ENCODE peak calls at places on chromosomes 12 and 14, in four cellular contexts. One of them, this sample, is unnamed.

GRCh38 chr14:23093526-23093925 is 1.4 kb downstream of the ACIN1 start:
- DNase-seq in iris pigment epithelial cell: no peak
- DNase-seq in A172: no peak
- DNase-seq in NCI-H1105 treated with DMSO at 0.1 percent for 48 hours: no peak
- DNase-seq in this sample: no peak

GRCh38 chr12:1391722-1392121 is 202.7 kb downstream of the FBXL14 start:
- DNase-seq in iris pigment epithelial cell: no peak
- DNase-seq in A172: no peak
- DNase-seq in NCI-H1105 treated with DMSO at 0.1 percent for 48 hours: no peak
- DNase-seq in this sample: no peak

GRCh38 chr12:5430639-5431603 is 987 bp upstream of the NTF3 start:
- DNase-seq in iris pigment epithelial cell: no peak
- DNase-seq in A172: no peak
- DNase-seq in NCI-H1105 treated with DMSO at 0.1 percent for 48 hours: no peak
- DNase-seq in this sample: no peak

GRCh38 chr12:124774462-124775167 is 89.0 kb downstream of the SCARB1 start:
- DNase-seq in iris pigment epithelial cell: peak
- DNase-seq in A172: peak
- DNase-seq in NCI-H1105 treated with DMSO at 0.1 percent for 48 hours: no peak
- DNase-seq in this sample: no peak

GRCh38 chr12:54356228-54356627 is 8.1 kb downstream of the GPR84 start:
- DNase-seq in iris pigment epithelial cell: no peak
- DNase-seq in A172: no peak
- DNase-seq in NCI-H1105 treated with DMSO at 0.1 percent for 48 hours: no peak
- DNase-seq in this sample: no peak

GRCh38 chr14:100873083-100873482 is 30.4 kb downstream of the RTL1 start:
- DNase-seq in iris pigment epithelial cell: no peak
- DNase-seq in A172: no peak
- DNase-seq in NCI-H1105 treated with DMSO at 0.1 percent for 48 hours: no peak
- DNase-seq in this sample: no peak

GRCh38 chr12:116533343-116534248 is 25.6 kb upstream of the MAP1LC3B2 start:
- DNase-seq in iris pigment epithelial cell: peak
- DNase-seq in A172: peak
- DNase-seq in NCI-H1105 treated with DMSO at 0.1 percent for 48 hours: peak
- DNase-seq in this sample: peak

GRCh38 chr14:93008381-93008780 is 85.4 kb downstream of the CHGA start:
- DNase-seq in iris pigment epithelial cell: peak
- DNase-seq in A172: peak
- DNase-seq in NCI-H1105 treated with DMSO at 0.1 percent for 48 hours: no peak
- DNase-seq in this sample: no peak

GRCh38 chr12:16012086-16012485 is 101.0 kb downstream of the DERA start:
- DNase-seq in iris pigment epithelial cell: peak
- DNase-seq in A172: no peak
- DNase-seq in NCI-H1105 treated with DMSO at 0.1 percent for 48 hours: no peak
- DNase-seq in this sample: no peak

GRCh38 chr14:102568115-102568614 is 24.3 kb upstream of the RCOR1 start:
- DNase-seq in iris pigment epithelial cell: no peak
- DNase-seq in A172: peak
- DNase-seq in NCI-H1105 treated with DMSO at 0.1 percent for 48 hours: no peak
- DNase-seq in this sample: peak

GRCh38 chr12:91009319-91009950 is 4.7 kb upstream of the EPYC start:
- DNase-seq in iris pigment epithelial cell: peak
- DNase-seq in A172: peak
- DNase-seq in NCI-H1105 treated with DMSO at 0.1 percent for 48 hours: no peak
- DNase-seq in this sample: no peak

GRCh38 chr14:50231475-50232275 is at the start of gene SOS2:
- DNase-seq in iris pigment epithelial cell: peak
- DNase-seq in A172: peak
- DNase-seq in NCI-H1105 treated with DMSO at 0.1 percent for 48 hours: peak
- DNase-seq in this sample: peak

GRCh38 chr14:54652188-54652889 is 85.4 kb downstream of the SAMD4A start:
- DNase-seq in iris pigment epithelial cell: peak
- DNase-seq in A172: peak
- DNase-seq in NCI-H1105 treated with DMSO at 0.1 percent for 48 hours: no peak
- DNase-seq in this sample: no peak

GRCh38 chr12:55037349-55037748 is 17.6 kb downstream of the NEUROD4 start:
- DNase-seq in iris pigment epithelial cell: no peak
- DNase-seq in A172: no peak
- DNase-seq in NCI-H1105 treated with DMSO at 0.1 percent for 48 hours: no peak
- DNase-seq in this sample: no peak

GRCh38 chr12:31865023-31865422 is 94.2 kb upstream of the RESF1 start:
- DNase-seq in iris pigment epithelial cell: no peak
- DNase-seq in A172: no peak
- DNase-seq in NCI-H1105 treated with DMSO at 0.1 percent for 48 hours: no peak
- DNase-seq in this sample: no peak

GRCh38 chr14:67964391-67964812 is 144.8 kb downstream of the RAD51B start:
- DNase-seq in iris pigment epithelial cell: peak
- DNase-seq in A172: no peak
- DNase-seq in NCI-H1105 treated with DMSO at 0.1 percent for 48 hours: no peak
- DNase-seq in this sample: no peak

GRCh38 chr12:49970030-49970429 is 2.7 kb upstream of the AQP6 start:
- DNase-seq in iris pigment epithelial cell: no peak
- DNase-seq in A172: no peak
- DNase-seq in NCI-H1105 treated with DMSO at 0.1 percent for 48 hours: no peak
- DNase-seq in this sample: no peak

GRCh38 chr14:80133457-80133856 is 77.8 kb downstream of the DIO2 start:
- DNase-seq in iris pigment epithelial cell: no peak
- DNase-seq in A172: no peak
- DNase-seq in NCI-H1105 treated with DMSO at 0.1 percent for 48 hours: no peak
- DNase-seq in this sample: no peak

GRCh38 chr12:66900616-66901015 is 221.7 kb upstream of the GRIP1 start:
- DNase-seq in iris pigment epithelial cell: peak
- DNase-seq in A172: no peak
- DNase-seq in NCI-H1105 treated with DMSO at 0.1 percent for 48 hours: peak
- DNase-seq in this sample: peak

GRCh38 chr14:91229743-91230200 is 14.7 kb downstream of the GPR68 start:
- DNase-seq in iris pigment epithelial cell: peak
- DNase-seq in A172: peak
- DNase-seq in NCI-H1105 treated with DMSO at 0.1 percent for 48 hours: no peak
- DNase-seq in this sample: no peak

GRCh38 chr14:35257809-35258208 is 34.4 kb upstream of the PSMA6 start:
- DNase-seq in iris pigment epithelial cell: peak
- DNase-seq in A172: peak
- DNase-seq in NCI-H1105 treated with DMSO at 0.1 percent for 48 hours: no peak
- DNase-seq in this sample: no peak

GRCh38 chr12:66555113-66555512 is 123.8 kb downstream of the GRIP1 start:
- DNase-seq in iris pigment epithelial cell: no peak
- DNase-seq in A172: no peak
- DNase-seq in NCI-H1105 treated with DMSO at 0.1 percent for 48 hours: no peak
- DNase-seq in this sample: no peak

GRCh38 chr12:63917477-63917862 is 73.0 kb downstream of the SRGAP1 start:
- DNase-seq in iris pigment epithelial cell: no peak
- DNase-seq in A172: no peak
- DNase-seq in NCI-H1105 treated with DMSO at 0.1 percent for 48 hours: no peak
- DNase-seq in this sample: no peak

GRCh38 chr14:87005336-87005735 is 987.6 kb downstream of the GALC start:
- DNase-seq in iris pigment epithelial cell: no peak
- DNase-seq in A172: no peak
- DNase-seq in NCI-H1105 treated with DMSO at 0.1 percent for 48 hours: no peak
- DNase-seq in this sample: no peak

GRCh38 chr14:20469242-20469889 is at the start of gene PNP:
- DNase-seq in iris pigment epithelial cell: peak
- DNase-seq in A172: peak
- DNase-seq in NCI-H1105 treated with DMSO at 0.1 percent for 48 hours: peak
- DNase-seq in this sample: peak

GRCh38 chr14:68975667-68976066 is 3.4 kb downstream of the ACTN1 start:
- DNase-seq in iris pigment epithelial cell: peak
- DNase-seq in A172: no peak
- DNase-seq in NCI-H1105 treated with DMSO at 0.1 percent for 48 hours: no peak
- DNase-seq in this sample: no peak

GRCh38 chr14:21558703-21559063 is 21.2 kb downstream of the OR10G3 start:
- DNase-seq in iris pigment epithelial cell: no peak
- DNase-seq in A172: no peak
- DNase-seq in NCI-H1105 treated with DMSO at 0.1 percent for 48 hours: no peak
- DNase-seq in this sample: no peak

GRCh38 chr12:52380271-52380694 is 5.2 kb downstream of the KRT84 start:
- DNase-seq in iris pigment epithelial cell: peak
- DNase-seq in A172: no peak
- DNase-seq in NCI-H1105 treated with DMSO at 0.1 percent for 48 hours: no peak
- DNase-seq in this sample: peak

GRCh38 chr12:131046813-131047788 is 93.4 kb downstream of the ADGRD1 start:
- DNase-seq in iris pigment epithelial cell: no peak
- DNase-seq in A172: no peak
- DNase-seq in NCI-H1105 treated with DMSO at 0.1 percent for 48 hours: no peak
- DNase-seq in this sample: no peak

GRCh38 chr14:37594238-37594915 is 672 bp downstream of the FOXA1 start:
- DNase-seq in iris pigment epithelial cell: peak
- DNase-seq in A172: peak
- DNase-seq in NCI-H1105 treated with DMSO at 0.1 percent for 48 hours: peak
- DNase-seq in this sample: peak

GRCh38 chr12:66036317-66036716 is 94.2 kb downstream of the LLPH start:
- DNase-seq in iris pigment epithelial cell: peak
- DNase-seq in A172: peak
- DNase-seq in NCI-H1105 treated with DMSO at 0.1 percent for 48 hours: no peak
- DNase-seq in this sample: no peak

GRCh38 chr14:35534884-35535793 is 1.2 kb downstream of the INSM2 start:
- DNase-seq in iris pigment epithelial cell: peak
- DNase-seq in A172: peak
- DNase-seq in NCI-H1105 treated with DMSO at 0.1 percent for 48 hours: peak
- DNase-seq in this sample: peak

This sample was measured in NCI-H146.